ENCODE peak calls at places on chromosomes 11 and 22, in seven cellular contexts. One of them, this sample, is unnamed.

GRCh38 chr22:27274770-27275449 is 526.6 kb downstream of the MN1 start:
- DNase-seq in mesenchymal stem cell: no peak
- DNase-seq in IMR-90: peak; percentile 3
- DNase-seq in neuronal stem cell: no peak
- DNase-seq in mesendoderm: no peak
- DNase-seq in H9: no peak
- DNase-seq in trophoblast cell: no peak
- DNase-seq in this sample: no peak

GRCh38 chr11:1827095-1827797 is 7.5 kb upstream of the SYT8 start:
- DNase-seq in mesenchymal stem cell: peak; percentile 50
- DNase-seq in IMR-90: peak; percentile 65
- DNase-seq in neuronal stem cell: no peak
- DNase-seq in mesendoderm: no peak
- DNase-seq in H9: no peak
- DNase-seq in trophoblast cell: no peak
- DNase-seq in this sample: no peak

GRCh38 chr11:111855506-111855905 is 15.9 kb downstream of the ALG9 start:
- DNase-seq in mesenchymal stem cell: no peak
- DNase-seq in IMR-90: no peak
- DNase-seq in neuronal stem cell: no peak
- DNase-seq in mesendoderm: no peak
- DNase-seq in H9: no peak
- DNase-seq in trophoblast cell: no peak
- DNase-seq in this sample: no peak

GRCh38 chr11:59755701-59756495 is 722 bp downstream of the STX3 start:
- DNase-seq in mesenchymal stem cell: peak; percentile 85
- DNase-seq in IMR-90: peak; percentile 63
- DNase-seq in neuronal stem cell: peak; percentile 51
- DNase-seq in mesendoderm: peak; percentile 90
- DNase-seq in H9: peak; percentile 71
- DNase-seq in trophoblast cell: peak; percentile 65
- DNase-seq in this sample: peak; percentile 81

GRCh38 chr11:127385071-127385470 is 384.5 kb upstream of the KIRREL3 start:
- DNase-seq in mesenchymal stem cell: no peak
- DNase-seq in IMR-90: no peak
- DNase-seq in neuronal stem cell: no peak
- DNase-seq in mesendoderm: no peak
- DNase-seq in H9: no peak
- DNase-seq in trophoblast cell: no peak
- DNase-seq in this sample: no peak

GRCh38 chr11:86155210-86155844 is 86.4 kb upstream of the PICALM start:
- DNase-seq in mesenchymal stem cell: no peak
- DNase-seq in IMR-90: no peak
- DNase-seq in neuronal stem cell: no peak
- DNase-seq in mesendoderm: no peak
- DNase-seq in H9: no peak
- DNase-seq in trophoblast cell: no peak
- DNase-seq in this sample: no peak

GRCh38 chr11:78000193-78000592 is 5.7 kb upstream of the INTS4 start:
- DNase-seq in mesenchymal stem cell: peak; percentile 75
- DNase-seq in IMR-90: peak; percentile 77
- DNase-seq in neuronal stem cell: no peak
- DNase-seq in mesendoderm: peak; percentile 95
- DNase-seq in H9: peak; percentile 73
- DNase-seq in trophoblast cell: peak; percentile 33
- DNase-seq in this sample: no peak

GRCh38 chr11:84648413-84648812 is 978.7 kb downstream of the DLG2 start:
- DNase-seq in mesenchymal stem cell: no peak
- DNase-seq in IMR-90: no peak
- DNase-seq in neuronal stem cell: peak; percentile 35
- DNase-seq in mesendoderm: peak; percentile 65
- DNase-seq in H9: peak; percentile 44
- DNase-seq in trophoblast cell: no peak
- DNase-seq in this sample: peak; percentile 31

GRCh38 chr11:108224366-108224765 is 1.5 kb downstream of the ATM start:
- DNase-seq in mesenchymal stem cell: no peak
- DNase-seq in IMR-90: no peak
- DNase-seq in neuronal stem cell: no peak
- DNase-seq in mesendoderm: no peak
- DNase-seq in H9: no peak
- DNase-seq in trophoblast cell: no peak
- DNase-seq in this sample: no peak

GRCh38 chr11:104916442-104916841 is 18.2 kb upstream of the CASP12 start:
- DNase-seq in mesenchymal stem cell: peak; percentile 16
- DNase-seq in IMR-90: peak; percentile 56
- DNase-seq in neuronal stem cell: no peak
- DNase-seq in mesendoderm: no peak
- DNase-seq in H9: no peak
- DNase-seq in trophoblast cell: no peak
- DNase-seq in this sample: no peak

GRCh38 chr22:43616645-43617044 is 195.5 kb downstream of the EFCAB6 start:
- DNase-seq in mesenchymal stem cell: no peak
- DNase-seq in IMR-90: no peak
- DNase-seq in neuronal stem cell: no peak
- DNase-seq in mesendoderm: no peak
- DNase-seq in H9: no peak
- DNase-seq in trophoblast cell: no peak
- DNase-seq in this sample: no peak

GRCh38 chr11:1868636-1869291 is 15.9 kb downstream of the LSP1 start:
- DNase-seq in mesenchymal stem cell: no peak
- DNase-seq in IMR-90: no peak
- DNase-seq in neuronal stem cell: no peak
- DNase-seq in mesendoderm: no peak
- DNase-seq in H9: no peak
- DNase-seq in trophoblast cell: no peak
- DNase-seq in this sample: no peak

GRCh38 chr11:2777396-2777795 is 77.6 kb upstream of the KCNQ1OT1 start:
- DNase-seq in mesenchymal stem cell: peak; percentile 51
- DNase-seq in IMR-90: peak; percentile 34
- DNase-seq in neuronal stem cell: no peak
- DNase-seq in mesendoderm: peak; percentile 29
- DNase-seq in H9: no peak
- DNase-seq in trophoblast cell: no peak
- DNase-seq in this sample: no peak

GRCh38 chr11:61473370-61474025 is 35.1 kb upstream of the LRRC10B start:
- DNase-seq in mesenchymal stem cell: no peak
- DNase-seq in IMR-90: peak; percentile 28
- DNase-seq in neuronal stem cell: no peak
- DNase-seq in mesendoderm: no peak
- DNase-seq in H9: no peak
- DNase-seq in trophoblast cell: peak; percentile 86
- DNase-seq in this sample: no peak

GRCh38 chr11:114095899-114096298 is 36.4 kb downstream of the ZBTB16 start:
- DNase-seq in mesenchymal stem cell: no peak
- DNase-seq in IMR-90: no peak
- DNase-seq in neuronal stem cell: no peak
- DNase-seq in mesendoderm: no peak
- DNase-seq in H9: no peak
- DNase-seq in trophoblast cell: no peak
- DNase-seq in this sample: no peak

GRCh38 chr11:68666854-68667253 is 17.5 kb upstream of the GAL start:
- DNase-seq in mesenchymal stem cell: no peak
- DNase-seq in IMR-90: no peak
- DNase-seq in neuronal stem cell: no peak
- DNase-seq in mesendoderm: no peak
- DNase-seq in H9: no peak
- DNase-seq in trophoblast cell: no peak
- DNase-seq in this sample: no peak

GRCh38 chr22:31828739-31829138 is 74.9 kb downstream of the DEPDC5 start:
- DNase-seq in mesenchymal stem cell: peak; percentile 75
- DNase-seq in IMR-90: no peak
- DNase-seq in neuronal stem cell: no peak
- DNase-seq in mesendoderm: no peak
- DNase-seq in H9: no peak
- DNase-seq in trophoblast cell: no peak
- DNase-seq in this sample: no peak

GRCh38 chr11:59475176-59475575 is 2.1 kb downstream of the OR4D10 start:
- DNase-seq in mesenchymal stem cell: no peak
- DNase-seq in IMR-90: no peak
- DNase-seq in neuronal stem cell: no peak
- DNase-seq in mesendoderm: no peak
- DNase-seq in H9: no peak
- DNase-seq in trophoblast cell: no peak
- DNase-seq in this sample: no peak

GRCh38 chr11:2808850-2809847 is 76.4 kb downstream of the CDKN1C start:
- DNase-seq in mesenchymal stem cell: no peak
- DNase-seq in IMR-90: no peak
- DNase-seq in neuronal stem cell: no peak
- DNase-seq in mesendoderm: no peak
- DNase-seq in H9: no peak
- DNase-seq in trophoblast cell: no peak
- DNase-seq in this sample: no peak

GRCh38 chr11:32103941-32104340 is 13.1 kb downstream of the RCN1 start:
- DNase-seq in mesenchymal stem cell: no peak
- DNase-seq in IMR-90: no peak
- DNase-seq in neuronal stem cell: no peak
- DNase-seq in mesendoderm: no peak
- DNase-seq in H9: no peak
- DNase-seq in trophoblast cell: no peak
- DNase-seq in this sample: no peak

GRCh38 chr11:42543844-42544243 is 768.0 kb upstream of the API5 start:
- DNase-seq in mesenchymal stem cell: no peak
- DNase-seq in IMR-90: no peak
- DNase-seq in neuronal stem cell: no peak
- DNase-seq in mesendoderm: no peak
- DNase-seq in H9: no peak
- DNase-seq in trophoblast cell: no peak
- DNase-seq in this sample: no peak

GRCh38 chr11:66880484-66881211 is 23.8 kb downstream of the LRFN4 start:
- DNase-seq in mesenchymal stem cell: no peak
- DNase-seq in IMR-90: peak; percentile 22
- DNase-seq in neuronal stem cell: no peak
- DNase-seq in mesendoderm: peak; percentile 50
- DNase-seq in H9: peak; percentile 62
- DNase-seq in trophoblast cell: no peak
- DNase-seq in this sample: no peak

GRCh38 chr11:9276571-9276970 is 11.4 kb upstream of the DENND5A start:
- DNase-seq in mesenchymal stem cell: no peak
- DNase-seq in IMR-90: no peak
- DNase-seq in neuronal stem cell: no peak
- DNase-seq in mesendoderm: no peak
- DNase-seq in H9: peak; percentile 18
- DNase-seq in trophoblast cell: peak; percentile 66
- DNase-seq in this sample: no peak

GRCh38 chr11:94672636-94673035 is 95.5 kb upstream of the AMOTL1 start:
- DNase-seq in mesenchymal stem cell: no peak
- DNase-seq in IMR-90: no peak
- DNase-seq in neuronal stem cell: no peak
- DNase-seq in mesendoderm: no peak
- DNase-seq in H9: no peak
- DNase-seq in trophoblast cell: no peak
- DNase-seq in this sample: peak; percentile 40

GRCh38 chr11:62193954-62194353 is 3.9 kb downstream of the SCGB1D1 start:
- DNase-seq in mesenchymal stem cell: no peak
- DNase-seq in IMR-90: no peak
- DNase-seq in neuronal stem cell: peak; percentile 20
- DNase-seq in mesendoderm: peak; percentile 44
- DNase-seq in H9: peak; percentile 64
- DNase-seq in trophoblast cell: no peak
- DNase-seq in this sample: no peak

GRCh38 chr22:17087176-17088131 is 2.7 kb downstream of the IL17RA start:
- DNase-seq in mesenchymal stem cell: peak; percentile 34
- DNase-seq in IMR-90: peak; percentile 91
- DNase-seq in neuronal stem cell: no peak
- DNase-seq in mesendoderm: no peak
- DNase-seq in H9: no peak
- DNase-seq in trophoblast cell: no peak
- DNase-seq in this sample: no peak
- H2BK5ac ChIP-seq in mesenchymal stem cell: no peak overlapping the region
- H2BK5ac ChIP-seq in IMR-90: no peak overlapping the region
- H2BK5ac ChIP-seq in neuronal stem cell: no peak overlapping the region
- H2BK5ac ChIP-seq in mesendoderm: no peak overlapping the region
- H2BK5ac ChIP-seq in H9: no peak overlapping the region
- H2BK5ac ChIP-seq in trophoblast cell: no peak overlapping the region
- H2BK5ac ChIP-seq in this sample: no peak overlapping the region

DNA sequence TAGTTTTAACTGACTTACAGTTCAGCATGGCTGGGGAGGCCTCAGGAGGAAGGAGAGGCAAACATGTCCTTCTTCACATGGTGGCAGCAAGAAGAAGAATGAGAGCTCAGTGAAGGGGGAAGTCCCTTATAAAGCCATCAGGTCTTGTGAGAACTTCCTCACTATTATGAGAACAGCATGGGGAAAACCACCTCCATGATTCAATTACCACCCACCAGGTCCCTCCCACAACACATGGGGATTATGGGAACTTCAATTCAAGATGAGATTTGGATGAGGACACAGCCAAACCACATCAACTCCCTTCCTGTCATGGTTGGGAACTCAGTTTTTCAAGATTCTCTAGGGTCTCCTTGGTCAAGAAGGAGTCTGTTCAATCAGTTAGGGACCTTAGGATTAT is 432.9 kb upstream of the CNTN5 start:
- DNase-seq in mesenchymal stem cell: no peak
- DNase-seq in IMR-90: no peak
- DNase-seq in neuronal stem cell: no peak
- DNase-seq in mesendoderm: no peak
- DNase-seq in H9: no peak
- DNase-seq in trophoblast cell: no peak
- DNase-seq in this sample: no peak
- H4K8ac ChIP-seq in mesenchymal stem cell: no peak overlapping the region
- H4K8ac ChIP-seq in IMR-90: no peak overlapping the region
- H4K8ac ChIP-seq in neuronal stem cell: no peak overlapping the region
- H4K8ac ChIP-seq in mesendoderm: no peak overlapping the region
- H4K8ac ChIP-seq in H9: no peak overlapping the region
- H4K8ac ChIP-seq in trophoblast cell: no peak overlapping the region
- H4K8ac ChIP-seq in this sample: no peak overlapping the region

DNA sequence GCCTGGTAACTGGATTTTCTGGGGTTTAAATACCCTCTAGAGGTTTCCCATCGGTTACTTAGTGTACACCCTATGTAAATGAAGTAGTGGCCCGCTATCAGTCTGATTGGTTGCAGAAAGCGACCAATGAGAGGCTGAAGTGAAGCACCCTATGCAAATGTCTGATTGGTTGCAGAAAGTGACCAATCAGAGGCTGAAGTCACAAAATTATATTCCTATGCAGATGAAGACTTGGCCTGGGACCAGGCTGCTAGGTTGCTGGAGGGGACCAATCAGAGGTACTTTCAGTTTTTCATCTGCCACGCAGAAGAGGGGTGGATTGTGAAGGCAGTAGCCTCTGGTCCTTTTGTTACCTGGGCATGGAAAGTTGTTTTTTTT is 134.8 kb downstream of the TBC1D22A start:
- DNase-seq in mesenchymal stem cell: no peak
- DNase-seq in IMR-90: no peak
- DNase-seq in neuronal stem cell: no peak
- DNase-seq in mesendoderm: no peak
- DNase-seq in H9: no peak
- DNase-seq in trophoblast cell: no peak
- DNase-seq in this sample: no peak
- H2BK5ac ChIP-seq in mesenchymal stem cell: no peak overlapping the region
- H2BK5ac ChIP-seq in IMR-90: no peak overlapping the region
- H2BK5ac ChIP-seq in neuronal stem cell: no peak overlapping the region
- H2BK5ac ChIP-seq in mesendoderm: no peak overlapping the region
- H2BK5ac ChIP-seq in H9: no peak overlapping the region
- H2BK5ac ChIP-seq in trophoblast cell: no peak overlapping the region
- H2BK5ac ChIP-seq in this sample: no peak overlapping the region

DNA sequence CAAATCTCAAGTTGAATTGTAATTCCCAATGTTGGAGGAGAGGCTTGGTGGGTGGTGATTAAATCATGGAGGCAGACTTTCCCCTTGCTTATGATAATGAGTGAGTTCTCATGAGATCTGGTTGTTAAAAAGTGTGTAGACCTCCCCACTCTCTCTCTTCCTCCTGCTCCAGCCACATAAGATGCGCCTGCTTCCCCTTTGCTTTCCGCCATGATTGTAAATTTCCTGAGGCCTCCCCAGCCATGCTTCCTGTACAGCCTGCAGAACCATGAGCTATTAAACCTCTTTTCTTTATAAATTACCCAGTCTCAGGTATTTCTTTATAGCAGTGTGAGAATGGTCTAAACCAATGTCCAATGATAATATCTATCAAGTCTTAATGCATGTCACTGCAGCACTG is 34.2 kb downstream of the SOX6 start:
- DNase-seq in mesenchymal stem cell: no peak
- DNase-seq in IMR-90: no peak
- DNase-seq in neuronal stem cell: no peak
- DNase-seq in mesendoderm: no peak
- DNase-seq in H9: no peak
- DNase-seq in trophoblast cell: no peak
- DNase-seq in this sample: no peak
- H4K8ac ChIP-seq in mesenchymal stem cell: no peak overlapping the region
- H4K8ac ChIP-seq in IMR-90: no peak overlapping the region
- H4K8ac ChIP-seq in neuronal stem cell: no peak overlapping the region
- H4K8ac ChIP-seq in mesendoderm: no peak overlapping the region
- H4K8ac ChIP-seq in H9: no peak overlapping the region
- H4K8ac ChIP-seq in trophoblast cell: no peak overlapping the region
- H4K8ac ChIP-seq in this sample: no peak overlapping the region